ENCODE peak calls at places on chromosomes 7 and 10, in ten cellular contexts. B, I, H, N, O, Y, Z, C, R and V are unnamed samples.

GRCh38 chr7:40204581-40204980 is 69.8 kb downstream of the SUGCT start:
- DNase-seq in N (no peak), O (no peak), I (no peak), Y (no peak), B (no peak), R (no peak), C (no peak), H (no peak), Z (no peak), V (no peak)

GRCh38 chr7:25565949-25566348 is 337.7 kb upstream of the NPVF start:
- DNase-seq in R (peak), B (peak), O (peak), H (peak), I (peak), Z (no peak), Y (peak), N (peak), C (peak), V (peak)

GRCh38 chr10:127935115-127935561 is 28.2 kb downstream of the PTPRE start:
- DNase-seq in I (no peak), H (no peak), Y (no peak), C (no peak), R (no peak), Z (no peak), B (no peak), N (no peak), O (no peak), V (no peak)

GRCh38 chr7:139094596-139094995 is 14.9 kb downstream of the ZC3HAV1 start:
- DNase-seq in H (no peak), R (peak), B (no peak), O (no peak), N (no peak), I (no peak), Y (peak), Z (no peak), C (no peak), V (no peak)

GRCh38 chr10:29604291-29604825 is 30.4 kb downstream of the SVIL start:
- DNase-seq in B (no peak), R (no peak), Y (no peak), Z (no peak), C (no peak), I (no peak), O (no peak), H (no peak), N (no peak), V (no peak)

GRCh38 chr7:106793015-106793651 is 71.9 kb upstream of the PIK3CG start:
- DNase-seq in C (peak), R (peak), N (peak), Z (no peak), I (no peak), H (no peak), O (no peak), Y (no peak), B (no peak), V (peak)

GRCh38 chr7:95794917-95795515 is 22.7 kb downstream of the DYNC1I1 start:
- DNase-seq in I (no peak), H (no peak), Z (no peak), C (peak), R (peak), O (no peak), B (no peak), N (no peak), Y (no peak), V (no peak)

GRCh38 chr7:71739520-71740195 is 607.7 kb downstream of the GALNT17 start:
- DNase-seq in I (no peak), Z (no peak), R (no peak), B (no peak), O (no peak), C (no peak), N (no peak), Y (peak), H (no peak), V (no peak)

GRCh38 chr10:77264527-77264926 is 373.1 kb downstream of the KCNMA1 start:
- DNase-seq in I (no peak), B (no peak), H (no peak), Y (no peak), N (no peak), O (no peak), C (no peak), R (no peak), Z (no peak), V (no peak)

GRCh38 chr10:128065881-128066534 is 60.2 kb downstream of the MKI67 start:
- DNase-seq in N (no peak), Y (no peak), B (no peak), C (no peak), Z (no peak), O (no peak), R (no peak), H (no peak), I (no peak), V (no peak)

GRCh38 chr10:124233546-124234138 is 140.2 kb upstream of the CHST15 start:
- DNase-seq in R (no peak), I (no peak), N (no peak), O (no peak), B (no peak), C (no peak), Y (no peak), H (no peak), Z (no peak), V (no peak)